ENCODE peak calls at places on chromosome 21, in nine cellular contexts. K, M, S, A, R, P, V, B and Z are unnamed samples.

GRCh38 chr21:32147041-32147440 is 131.8 kb downstream of the MIS18A start:
- DNase-seq in B (no peak), P (no peak), A (no peak), K (no peak), S (no peak), M (no peak), R (no peak), V (no peak), Z (no peak)

GRCh38 chr21:38241029-38241740 is 15.6 kb upstream of the KCNJ15 start:
- DNase-seq in M (no peak), R (no peak), S (no peak), V (no peak), A (no peak), B (no peak), P (peak; percentile 54), K (no peak), Z (peak; percentile 71)

GRCh38 chr21:46119565-46120271 is 21.8 kb downstream of the COL6A2 start:
- DNase-seq in K (no peak), R (no peak), V (no peak), S (no peak), M (no peak), A (no peak), B (no peak), P (no peak), Z (no peak)

GRCh38 chr21:37447288-37447936 is 80.8 kb downstream of the DYRK1A start:
- DNase-seq in V (no peak), M (no peak), A (no peak), R (no peak), P (no peak), K (no peak), B (no peak), S (no peak), Z (no peak)

GRCh38 chr21:44454747-44455523 is at the start of gene LRRC3:
- DNase-seq in K (peak; percentile 55), M (peak; percentile 2), S (no peak), V (peak; percentile 92), P (peak; percentile 49), B (no peak), R (peak; percentile 65), A (peak; percentile 55), Z (peak; percentile 73)

GRCh38 chr21:31546402-31547155 is 112.9 kb upstream of the SOD1 start:
- DNase-seq in K (no peak), B (no peak), V (no peak), A (no peak), R (no peak), S (no peak), P (no peak), M (no peak), Z (no peak)

GRCh38 chr21:35254006-35254751 is 205.1 kb upstream of the RUNX1 start:
- DNase-seq in P (peak; percentile 72), V (no peak), A (no peak), K (no peak), S (no peak), R (no peak), B (peak; percentile 38), M (no peak), Z (no peak)

GRCh38 chr21:42414928-42415769 is 11.4 kb downstream of the UBASH3A start:
- DNase-seq in K (no peak), R (peak; percentile 74), M (peak; percentile 40), A (peak; percentile 75), P (peak; percentile 72), S (no peak), B (peak; percentile 82), V (peak; percentile 86), Z (no peak)

GRCh38 chr21:30613836-30614235 is at the start of gene KRTAP6-1:
- DNase-seq in K (no peak), S (no peak), A (no peak), M (no peak), V (peak; percentile 46), B (peak; percentile 11), P (no peak), R (no peak), Z (no peak)

GRCh38 chr21:45852886-45853400 is 128.6 kb upstream of the COL6A1 start:
- DNase-seq in A (no peak), B (no peak), M (no peak), R (no peak), V (no peak), S (no peak), P (no peak), K (no peak), Z (no peak)

GRCh38 chr21:45846373-45847160 is 135.0 kb upstream of the COL6A1 start:
- DNase-seq in K (no peak), B (no peak), R (no peak), A (no peak), V (no peak), P (no peak), S (no peak), M (no peak), Z (no peak)

GRCh38 chr21:23950344-23950743 is 1656.9 kb downstream of the MRPL39 start:
- DNase-seq in K (no peak), R (no peak), B (no peak), A (no peak), M (no peak), V (no peak), S (no peak), P (no peak), Z (no peak)

GRCh38 chr21:30351534-30351933 is 3.1 kb upstream of the KRTAP23-1 start:
- DNase-seq in A (no peak), V (no peak), K (no peak), B (no peak), M (no peak), P (no peak), R (no peak), S (no peak), Z (no peak)

GRCh38 chr21:45405271-45405818 is 380 bp downstream of the COL18A1 start:
- DNase-seq in B (no peak), K (no peak), S (no peak), P (peak; percentile 56), V (no peak), R (no peak), A (no peak), M (no peak), Z (no peak)

GRCh38 chr21:34807881-34808568 is 139.2 kb downstream of the CLIC6 start:
- DNase-seq in M (peak; percentile 79), S (no peak), K (peak; percentile 79), B (peak; percentile 96), R (peak; percentile 49), P (peak; percentile 94), A (peak; percentile 19), V (no peak), Z (peak; percentile 80)

GRCh38 chr21:43188712-43189151 is 19.9 kb downstream of the CRYAA start:
- DNase-seq in B (no peak), R (no peak), M (no peak), K (no peak), A (no peak), S (peak; percentile 24), V (no peak), P (no peak), Z (peak; percentile 57)

GRCh38 chr21:41643246-41643966 is 123.4 kb downstream of the RIPK4 start:
- DNase-seq in B (no peak), R (no peak), K (no peak), A (no peak), P (no peak), M (no peak), V (no peak), S (no peak), Z (no peak)

GRCh38 chr21:34986561-34987533 is 62.3 kb downstream of the RUNX1 start:
- DNase-seq in S (no peak), K (no peak), P (peak; percentile 90), A (peak; percentile 31), B (peak; percentile 93), M (peak; percentile 90), R (peak; percentile 59), V (no peak), Z (no peak)

GRCh38 chr21:43639470-43640178 is 19.7 kb downstream of the HSF2BP start:
- DNase-seq in V (no peak), A (no peak), B (no peak), M (no peak), S (no peak), P (peak; percentile 68), K (no peak), R (no peak), Z (no peak)

GRCh38 chr21:16912075-16912474 is 600.8 kb upstream of the CXADR start:
- DNase-seq in V (no peak), B (no peak), P (peak; percentile 18), K (no peak), M (peak; percentile 10), A (no peak), S (no peak), R (no peak), Z (no peak)

GRCh38 chr21:36330904-36331303 is 10.9 kb downstream of the MORC3 start:
- DNase-seq in R (peak; percentile 21), B (peak; percentile 47), M (no peak), P (peak; percentile 62), A (no peak), K (no peak), V (peak; percentile 60), S (no peak), Z (peak; percentile 33)

GRCh38 chr21:46227811-46228344 is 696 bp downstream of the LSS start:
- DNase-seq in A (no peak), M (no peak), R (no peak), K (no peak), S (no peak), V (no peak), B (no peak), P (no peak), Z (no peak)

GRCh38 chr21:14737922-14738321 is 191.8 kb upstream of the SAMSN1 start:
- DNase-seq in A (peak; percentile 16), R (no peak), P (peak; percentile 50), M (no peak), B (peak; percentile 9), K (no peak), S (no peak), V (peak; percentile 79), Z (no peak)

GRCh38 chr21:28605138-28605537 is 387.5 kb downstream of the LTN1 start:
- DNase-seq in V (no peak), B (no peak), R (no peak), A (no peak), P (no peak), K (no peak), M (no peak), S (no peak), Z (no peak)

GRCh38 chr21:44816761-44817505 is 929 bp downstream of the SUMO3 start:
- DNase-seq in B (no peak), S (no peak), R (no peak), A (no peak), K (no peak), P (no peak), M (no peak), V (no peak), Z (no peak)

GRCh38 chr21:45255381-45256020 is 32.2 kb downstream of the POFUT2 start:
- DNase-seq in B (no peak), A (no peak), P (no peak), V (peak; percentile 90), S (no peak), M (no peak), K (no peak), R (no peak), Z (no peak)

GRCh38 chr21:45516071-45516670 is 26.1 kb downstream of the SLC19A1 start:
- DNase-seq in R (no peak), K (no peak), A (no peak), B (no peak), S (no peak), M (no peak), P (no peak), V (no peak), Z (no peak)

GRCh38 chr21:29523646-29524045 is 224.9 kb downstream of the BACH1 start:
- DNase-seq in P (no peak), V (no peak), S (no peak), K (no peak), B (no peak), A (no peak), R (no peak), M (no peak), Z (no peak)

GRCh38 chr21:40512590-40512989 is 334.4 kb downstream of the DSCAM start:
- DNase-seq in M (no peak), A (no peak), V (peak; percentile 43), S (no peak), R (no peak), K (no peak), B (peak; percentile 11), P (no peak), Z (no peak)